ENCODE peak calls at places on chromosome 13, in five cellular contexts. H is A549, A is H1, O is HCT116, Z is GM12878. T is an unnamed sample.
A peak's percentile ranks its signal among the peaks of the same experiment; 100 is the strongest.

GRCh38 chr13:27182054-27182453 is 10.4 kb upstream of the USP12 start:
- DNase-seq in H (no peak), A (no peak), O (no peak), Z (no peak), T (no peak)

GRCh38 chr13:30257433-30258099 is 49.8 kb downstream of the KATNAL1 start:
- DNase-seq in H (no peak), A (no peak), O (no peak), Z (no peak), T (peak; percentile 9)

GRCh38 chr13:80123945-80124344 is 217.0 kb downstream of the SPRY2 start:
- DNase-seq in H (no peak), A (no peak), O (no peak), Z (no peak), T (no peak)

GRCh38 chr13:113849546-113849945 is 14.3 kb downstream of the GAS6 start:
- DNase-seq in H (no peak), A (no peak), O (no peak), Z (no peak), T (no peak)

GRCh38 chr13:73844986-73845385 is 289.2 kb downstream of the KLF12 start:
- DNase-seq in H (no peak), A (no peak), O (no peak), Z (no peak), T (peak; percentile 67)

GRCh38 chr13:112693831-112694497 is 4.1 kb downstream of the ATP11A start:
- DNase-seq in H (no peak), A (no peak), O (no peak), Z (no peak), T (peak; percentile 90)

GRCh38 chr13:39820606-39821005 is 165.1 kb downstream of the COG6 start:
- DNase-seq in H (no peak), A (no peak), O (no peak), Z (no peak), T (no peak)

GRCh38 chr13:51764184-51765141 is 39.5 kb downstream of the DHRS12 start:
- DNase-seq in H (peak; percentile 42), A (no peak), O (no peak), Z (peak; percentile 65), T (peak; percentile 97)

GRCh38 chr13:113598481-113598880 is 13.9 kb downstream of the TFDP1 start:
- DNase-seq in H (no peak), A (no peak), O (no peak), Z (no peak), T (no peak)

GRCh38 chr13:31322025-31322424 is 122.2 kb downstream of the B3GLCT start:
- DNase-seq in H (no peak), A (no peak), O (no peak), Z (no peak), T (peak; percentile 7)
- TF ChIP-seq RAD21 in H (no peak), A (no peak), O (no peak), Z (no peak), T (no peak)

GRCh38 chr13:50481936-50482335 is 361.6 kb downstream of the DLEU7 start:
- DNase-seq in H (no peak), A (no peak), O (no peak), Z (no peak), T (no peak)
- H3K4me1 ChIP-seq in H (no peaks in the 10 kb centered on the region), A (no peaks in the 10 kb centered on the region), O (no peaks in the 10 kb centered on the region), Z (no peaks in the 10 kb centered on the region), T (no peaks in the 10 kb centered on the region)

DNA sequence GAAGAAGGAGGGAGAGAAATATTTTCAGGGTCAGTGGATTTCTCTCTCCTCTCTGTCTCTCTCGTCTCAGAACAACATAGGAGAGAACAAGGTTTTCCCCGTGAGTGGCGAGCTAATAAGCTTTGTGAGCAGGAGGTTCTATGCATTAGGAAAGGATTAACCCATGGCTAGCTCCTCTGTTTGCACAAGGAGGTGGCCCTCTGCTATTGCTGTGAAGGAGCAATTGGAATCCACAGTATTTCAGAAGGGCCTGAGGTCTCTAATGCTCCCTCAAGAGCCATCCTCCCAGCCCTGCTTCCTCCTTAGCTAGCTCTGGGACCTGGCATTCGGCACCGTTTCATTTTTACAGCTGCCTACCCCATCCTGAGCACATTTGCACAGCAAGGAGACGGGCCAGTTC is 288.9 kb upstream of the MAB21L1 start:
- DNase-seq in H (no peak), A (no peak), O (no peak), Z (no peak), T (no peak)
- H3K4me3 ChIP-seq in H (no peak overlapping the region), A (no peak overlapping the region), O (no peak overlapping the region), Z (no peak overlapping the region), T (no peak overlapping the region)

GRCh38 chr13:32381539-32381938 is 46.4 kb downstream of the N4BP2L1 start:
- DNase-seq in H (peak; percentile 5), A (peak; percentile 3), O (peak; percentile 2), Z (no peak), T (peak; percentile 37)
- TF ChIP-seq RAD21 in H (peak; percentile 23), A (peak; percentile 79), O (peak; percentile 32), Z (peak; percentile 75), T (peak; percentile 55)

T was measured in IMR-90.